ENCODE peak calls at places on chromosomes 7 and 10, in six cellular contexts. C is ovary, G is stomach, W is A549, Z is tibial nerve, K is GM12878. R is an unnamed sample.
A peak's percentile ranks its signal among the peaks of the same experiment; 100 is the strongest.

GRCh38 chr10:11162828-11163599 is 145.3 kb downstream of the CELF2 start:
- DNase-seq in C (no peak), G (peak; percentile 55), W (no peak), Z (peak; percentile 69), K (peak; percentile 93), R (no peak)

GRCh38 chr7:123043642-123044041 is 48.1 kb upstream of the TAS2R16 start:
- DNase-seq in C (no peak), G (no peak), W (no peak), Z (no peak), K (no peak), R (no peak)

GRCh38 chr10:22791655-22792054 is 77.3 kb upstream of the PIP4K2A start:
- DNase-seq in C (no peak), G (no peak), W (no peak), Z (no peak), K (no peak), R (no peak)

GRCh38 chr10:83724471-83725241 is 414.7 kb upstream of the GHITM start:
- DNase-seq in C (no peak), G (no peak), W (no peak), Z (no peak), K (peak; percentile 40), R (no peak)

GRCh38 chr7:115127399-115128021 is 205.6 kb downstream of the MDFIC start:
- DNase-seq in C (no peak), G (no peak), W (no peak), Z (no peak), K (no peak), R (no peak)

GRCh38 chr7:21851445-21852043 is 94.2 kb downstream of the CDCA7L start:
- DNase-seq in C (no peak), G (no peak), W (no peak), Z (no peak), K (no peak), R (no peak)

GRCh38 chr10:1938317-1938716 is 201.0 kb upstream of the ADARB2 start:
- DNase-seq in C (no peak), G (no peak), W (no peak), Z (no peak), K (no peak), R (no peak)

GRCh38 chr7:32279500-32279899 is 209.3 kb upstream of the PDE1C start:
- DNase-seq in C (no peak), G (no peak), W (no peak), Z (no peak), K (no peak), R (no peak)

GRCh38 chr10:94666391-94667102 is 17.0 kb upstream of the CYP2C18 start:
- DNase-seq in C (no peak), G (no peak), W (no peak), Z (no peak), K (no peak), R (no peak)

GRCh38 chr7:143015926-143016490 is 10.9 kb downstream of the OR9A2 start:
- DNase-seq in C (no peak), G (no peak), W (no peak), Z (no peak), K (no peak), R (no peak)

GRCh38 chr10:693506-693905 is 4.0 kb upstream of the DIP2C start:
- DNase-seq in C (no peak), G (peak; percentile 67), W (peak; percentile 29), Z (no peak), K (no peak), R (no peak)

GRCh38 chr10:132526676-132527075 is 10.9 kb upstream of the INPP5A start:
- DNase-seq in C (no peak), G (no peak), W (no peak), Z (no peak), K (no peak), R (peak; percentile 45)

GRCh38 chr7:142785841-142786250 is 15.1 kb downstream of the PRSS2 start:
- DNase-seq in C (no peak), G (no peak), W (no peak), Z (no peak), K (no peak), R (no peak)

GRCh38 chr7:13240349-13240748 is 552.9 kb downstream of the ARL4A start:
- DNase-seq in C (no peak), G (no peak), W (peak; percentile 76), Z (no peak), K (no peak), R (no peak)

GRCh38 chr10:69123306-69123746 is 652 bp upstream of the VPS26A start:
- DNase-seq in C (no peak), G (peak; percentile 58), W (peak; percentile 77), Z (peak; percentile 31), K (no peak), R (peak; percentile 52)

GRCh38 chr7:81669476-81670105 is 100.3 kb downstream of the HGF start:
- DNase-seq in C (no peak), G (no peak), W (peak; percentile 52), Z (no peak), K (no peak), R (no peak)

DNA sequence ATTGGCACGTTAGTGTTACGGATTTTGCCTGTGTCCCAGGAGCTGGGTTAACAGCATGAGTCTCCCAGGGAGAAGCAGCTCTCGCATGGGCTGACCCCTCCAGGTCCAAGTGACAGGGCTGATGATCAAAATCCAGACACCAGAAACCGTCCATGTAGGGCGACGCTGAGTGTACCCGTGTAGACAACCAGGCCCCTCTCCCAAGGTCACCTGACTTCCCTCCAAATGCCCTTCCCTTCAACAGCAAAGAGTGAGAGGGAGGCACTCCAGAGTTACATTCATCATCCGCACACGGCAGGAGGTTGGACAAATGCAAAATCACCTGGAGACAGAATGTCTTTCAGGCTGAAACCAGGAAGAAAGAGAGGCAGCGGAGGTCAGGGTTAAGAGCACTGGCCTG is 14.9 kb upstream of the HSPA12A start:
- DNase-seq in C (no peak), G (no peak), W (no peak), Z (no peak), K (no peak), R (no peak)
- TF ChIP-seq EP300 in C (no peak), G (no peak), W (no peak), Z (no peak), K (no peak), R (no peak)

DNA sequence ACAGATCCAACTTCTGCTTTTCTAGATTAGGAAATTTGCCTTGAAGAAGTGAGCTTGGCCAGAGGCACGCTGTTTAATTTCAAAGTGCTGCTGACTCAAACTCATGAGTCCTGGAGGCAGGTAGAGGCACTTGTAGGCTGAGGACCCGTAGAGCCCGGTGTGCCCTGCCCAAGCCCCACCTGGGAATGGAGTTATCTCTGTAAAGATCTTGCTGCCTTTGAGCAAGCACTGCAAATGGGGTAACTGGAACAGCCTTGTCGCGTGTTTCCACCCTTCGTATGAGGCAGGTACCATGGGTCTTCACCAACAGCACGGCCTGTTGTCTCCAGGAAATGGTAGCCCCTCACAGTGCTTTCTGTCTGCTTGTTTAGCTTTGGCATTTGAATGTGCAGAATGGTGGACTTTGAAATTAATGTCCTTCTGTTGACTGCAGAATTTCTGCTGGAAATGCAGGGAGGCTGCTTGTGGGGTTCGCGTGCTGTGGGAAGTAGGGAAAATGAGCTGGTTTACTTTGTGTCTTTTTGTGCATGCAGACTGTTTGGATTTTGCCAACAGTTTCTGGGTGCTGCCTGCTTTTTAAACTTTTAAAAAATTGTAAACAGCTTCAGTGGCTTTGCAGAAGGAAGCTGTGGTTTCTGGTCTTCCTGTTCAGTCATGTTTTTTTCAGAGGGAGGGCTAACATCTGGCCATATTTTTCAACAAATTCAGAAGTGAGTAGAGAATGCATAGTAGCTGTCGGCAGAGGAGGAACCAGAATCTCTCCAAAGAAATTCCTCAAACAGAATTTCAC is 27.2 kb downstream of the CCM2 start:
- DNase-seq in C (no peak), G (no peak), W (no peak), Z (no peak), K (peak; percentile 40), R (no peak)
- TF ChIP-seq POLR2A in C (no peak), G (no peak), W (no peak), Z (no peak), K (no peak), R (no peak)

GRCh38 chr7:65459438-65459837 is 85.8 kb downstream of the ZNF92 start:
- DNase-seq in C (no peak), G (no peak), W (no peak), Z (no peak), K (no peak), R (no peak)

GRCh38 chr7:65462148-65462716 is 88.6 kb downstream of the ZNF92 start:
- DNase-seq in C (no peak), G (no peak), W (no peak), Z (no peak), K (no peak), R (no peak)

GRCh38 chr7:65453631-65454030 is 80.0 kb downstream of the ZNF92 start:
- DNase-seq in C (no peak), G (no peak), W (no peak), Z (no peak), K (no peak), R (no peak)

GRCh38 chr7:65454479-65454878 is 80.8 kb downstream of the ZNF92 start:
- DNase-seq in C (no peak), G (no peak), W (no peak), Z (no peak), K (no peak), R (no peak)

GRCh38 chr7:65457705-65458104 is 84.0 kb downstream of the ZNF92 start:
- DNase-seq in C (no peak), G (no peak), W (no peak), Z (no peak), K (no peak), R (no peak)
- TF ChIP-seq EP300 in C (no peak), G (no peak), W (no peak), Z (no peak), K (no peak), R (no peak)

GRCh38 chr10:17202506-17202905 is 1.0 kb upstream of the TRDMT1 start:
- DNase-seq in C (no peak), G (no peak), W (no peak), Z (no peak), K (no peak), R (no peak)

GRCh38 chr10:17200885-17201164 is 647 bp downstream of the TRDMT1 start:
- DNase-seq in C (peak; percentile 54), G (peak; percentile 34), W (peak; percentile 67), Z (peak; percentile 68), K (no peak), R (no peak)

GRCh38 chr10:17200035-17200884 is 1.2 kb downstream of the TRDMT1 start:
- DNase-seq in C (no peak), G (no peak), W (no peak), Z (no peak), K (no peak), R (no peak)

GRCh38 chr10:17199351-17199804 is 2.1 kb downstream of the TRDMT1 start:
- DNase-seq in C (no peak), G (no peak), W (no peak), Z (no peak), K (no peak), R (no peak)

DNA sequence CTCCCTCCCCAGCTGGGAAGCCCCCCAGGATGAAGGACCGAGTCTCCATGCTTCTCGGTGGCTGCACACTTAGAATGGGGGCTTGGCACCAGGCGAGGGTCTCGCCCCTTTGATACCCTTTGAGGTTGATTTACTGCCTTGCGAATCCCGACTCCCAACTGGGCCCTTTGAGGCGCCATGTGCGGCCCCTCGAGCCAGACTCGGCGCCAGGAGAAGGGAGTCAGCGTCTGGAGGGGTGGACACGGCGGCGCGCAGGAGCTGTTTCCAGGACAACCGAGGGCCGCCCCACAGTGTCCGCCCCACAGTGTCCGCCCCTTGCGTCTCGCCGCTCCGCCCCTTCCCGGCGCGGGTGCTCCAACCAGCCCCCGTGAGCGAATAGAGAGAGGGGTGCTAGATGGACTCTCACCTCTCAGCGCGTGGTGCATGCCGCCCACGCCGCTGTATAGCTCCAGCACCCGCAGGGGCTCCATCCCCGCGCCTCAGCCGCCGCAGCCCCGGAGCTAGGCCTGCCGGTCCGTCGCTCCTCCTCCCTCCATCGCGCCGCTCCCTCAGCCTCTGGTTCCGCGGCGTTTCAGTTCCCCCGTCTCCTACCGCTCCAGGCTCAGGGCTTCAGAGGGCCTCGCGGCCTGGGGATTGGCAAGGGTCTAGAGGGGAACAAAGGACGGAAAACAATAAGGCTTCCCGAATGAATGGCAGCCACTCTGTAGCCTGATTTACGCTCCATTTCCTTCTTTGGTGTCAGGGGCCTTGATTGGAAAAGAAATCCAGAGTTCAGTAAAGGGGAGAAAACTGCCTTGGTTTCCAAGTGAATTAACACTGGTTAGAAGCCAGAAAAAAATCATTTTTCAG is at the start of gene TRDMT1:
- DNase-seq in C (peak; percentile 92), G (peak; percentile 85), W (peak; percentile 92), Z (peak; percentile 72), K (no peak), R (peak; percentile 95)
- TF ChIP-seq POLR2A in C (peak; percentile 91), G (no peak), W (peak; percentile 51), Z (peak; percentile 87), K (peak; percentile 87), R (no peak)